ENCODE peak calls at places on chromosomes 16 and 17, in five cellular contexts. One of them, this sample, is unnamed. For H3K27me3, the result is how much of the 10 kb centered on the place peaks cover.

GRCh38 chr17:83136156-83136555 is 56.7 kb downstream of the METRNL start:
- DNase-seq in upper lobe of right lung: peak
- DNase-seq in suprapubic skin: peak
- DNase-seq in H9: peak
- DNase-seq in CD4-positive, alpha-beta memory T cell: no peak
- DNase-seq in this sample: no peak

GRCh38 chr16:89536886-89537548 is 23.5 kb upstream of the RPL13 start:
- DNase-seq in upper lobe of right lung: no peak
- DNase-seq in suprapubic skin: no peak
- DNase-seq in H9: no peak
- DNase-seq in CD4-positive, alpha-beta memory T cell: no peak
- DNase-seq in this sample: no peak

GRCh38 chr16:4346205-4346781 is 4.8 kb downstream of the PAM16 start:
- DNase-seq in upper lobe of right lung: no peak
- DNase-seq in suprapubic skin: no peak
- DNase-seq in H9: no peak
- DNase-seq in CD4-positive, alpha-beta memory T cell: no peak
- DNase-seq in this sample: no peak

GRCh38 chr16:68786685-68787418 is 49.8 kb downstream of the CDH1 start:
- DNase-seq in upper lobe of right lung: no peak
- DNase-seq in suprapubic skin: no peak
- DNase-seq in H9: no peak
- DNase-seq in CD4-positive, alpha-beta memory T cell: no peak
- DNase-seq in this sample: no peak

GRCh38 chr17:28230011-28230410 is 89.0 kb upstream of the TMEM97 start:
- DNase-seq in upper lobe of right lung: peak
- DNase-seq in suprapubic skin: peak
- DNase-seq in H9: no peak
- DNase-seq in CD4-positive, alpha-beta memory T cell: no peak
- DNase-seq in this sample: no peak

GRCh38 chr17:2688351-2689342 is 22.9 kb downstream of the CLUH start:
- DNase-seq in upper lobe of right lung: peak
- DNase-seq in suprapubic skin: peak
- DNase-seq in H9: peak
- DNase-seq in CD4-positive, alpha-beta memory T cell: no peak
- DNase-seq in this sample: no peak

GRCh38 chr17:60901806-60902205 is 224.2 kb downstream of the BCAS3 start:
- DNase-seq in upper lobe of right lung: no peak
- DNase-seq in suprapubic skin: no peak
- DNase-seq in H9: no peak
- DNase-seq in CD4-positive, alpha-beta memory T cell: no peak
- DNase-seq in this sample: no peak

GRCh38 chr16:23296994-23297393 is 5.1 kb upstream of the SCNN1B start:
- DNase-seq in upper lobe of right lung: no peak
- DNase-seq in suprapubic skin: no peak
- DNase-seq in H9: peak
- DNase-seq in CD4-positive, alpha-beta memory T cell: no peak
- DNase-seq in this sample: no peak

GRCh38 chr16:21167360-21167759 is 8.9 kb downstream of the LDAF1 start:
- DNase-seq in upper lobe of right lung: no peak
- DNase-seq in suprapubic skin: no peak
- DNase-seq in H9: no peak
- DNase-seq in CD4-positive, alpha-beta memory T cell: no peak
- DNase-seq in this sample: no peak

GRCh38 chr17:7888184-7888920 is at the start of gene CHD3:
- DNase-seq in upper lobe of right lung: no peak
- DNase-seq in suprapubic skin: peak
- DNase-seq in H9: peak
- DNase-seq in CD4-positive, alpha-beta memory T cell: peak
- DNase-seq in this sample: no peak

GRCh38 chr17:81165246-81166032 is at the start of gene PVALEF:
- DNase-seq in upper lobe of right lung: no peak
- DNase-seq in suprapubic skin: no peak
- DNase-seq in H9: peak
- DNase-seq in CD4-positive, alpha-beta memory T cell: peak
- DNase-seq in this sample: no peak

GRCh38 chr17:83202002-83203000 is 122.9 kb downstream of the METRNL start:
- DNase-seq in upper lobe of right lung: peak
- DNase-seq in suprapubic skin: peak
- DNase-seq in H9: no peak
- DNase-seq in CD4-positive, alpha-beta memory T cell: no peak
- DNase-seq in this sample: peak

GRCh38 chr16:890716-891352 is 80.0 kb downstream of the LMF1 start:
- DNase-seq in upper lobe of right lung: no peak
- DNase-seq in suprapubic skin: no peak
- DNase-seq in H9: no peak
- DNase-seq in CD4-positive, alpha-beta memory T cell: no peak
- DNase-seq in this sample: no peak

GRCh38 chr17:37547986-37548385 is 58.3 kb downstream of the DUSP14 start:
- DNase-seq in upper lobe of right lung: no peak
- DNase-seq in suprapubic skin: no peak
- DNase-seq in H9: no peak
- DNase-seq in CD4-positive, alpha-beta memory T cell: no peak
- DNase-seq in this sample: no peak

GRCh38 chr17:57989011-57989345 is 924 bp upstream of the VEZF1 start:
- DNase-seq in upper lobe of right lung: no peak
- DNase-seq in suprapubic skin: no peak
- DNase-seq in H9: no peak
- DNase-seq in CD4-positive, alpha-beta memory T cell: no peak
- DNase-seq in this sample: no peak

DNA sequence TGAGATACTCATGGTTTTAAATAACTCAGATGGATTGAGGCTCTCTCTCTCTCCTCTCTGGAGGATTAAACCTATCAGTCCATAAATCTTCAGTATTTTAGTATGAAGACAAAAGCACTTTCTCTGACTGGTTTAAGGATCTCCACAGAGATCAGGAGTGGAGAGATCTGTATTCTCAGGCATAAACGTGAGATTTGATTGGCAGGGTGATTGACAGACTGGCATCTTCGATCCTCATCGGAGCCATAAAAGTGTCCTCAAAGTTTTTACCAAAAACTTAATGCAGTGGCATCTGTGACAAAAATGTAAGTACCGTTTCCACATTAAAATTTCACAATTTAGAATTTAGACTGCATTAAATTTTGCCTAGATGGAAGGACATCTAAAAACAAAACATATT is 870.1 kb downstream of the KCNJ2 start:
- DNase-seq in upper lobe of right lung: no peak
- DNase-seq in suprapubic skin: no peak
- DNase-seq in H9: no peak
- DNase-seq in CD4-positive, alpha-beta memory T cell: no peak
- DNase-seq in this sample: no peak
- H3K27me3 ChIP-seq in upper lobe of right lung: under half
- H3K27me3 ChIP-seq in suprapubic skin: under half
- H3K27me3 ChIP-seq in H9: under half
- H3K27me3 ChIP-seq in CD4-positive, alpha-beta memory T cell: under half
- H3K27me3 ChIP-seq in this sample: under half

DNA sequence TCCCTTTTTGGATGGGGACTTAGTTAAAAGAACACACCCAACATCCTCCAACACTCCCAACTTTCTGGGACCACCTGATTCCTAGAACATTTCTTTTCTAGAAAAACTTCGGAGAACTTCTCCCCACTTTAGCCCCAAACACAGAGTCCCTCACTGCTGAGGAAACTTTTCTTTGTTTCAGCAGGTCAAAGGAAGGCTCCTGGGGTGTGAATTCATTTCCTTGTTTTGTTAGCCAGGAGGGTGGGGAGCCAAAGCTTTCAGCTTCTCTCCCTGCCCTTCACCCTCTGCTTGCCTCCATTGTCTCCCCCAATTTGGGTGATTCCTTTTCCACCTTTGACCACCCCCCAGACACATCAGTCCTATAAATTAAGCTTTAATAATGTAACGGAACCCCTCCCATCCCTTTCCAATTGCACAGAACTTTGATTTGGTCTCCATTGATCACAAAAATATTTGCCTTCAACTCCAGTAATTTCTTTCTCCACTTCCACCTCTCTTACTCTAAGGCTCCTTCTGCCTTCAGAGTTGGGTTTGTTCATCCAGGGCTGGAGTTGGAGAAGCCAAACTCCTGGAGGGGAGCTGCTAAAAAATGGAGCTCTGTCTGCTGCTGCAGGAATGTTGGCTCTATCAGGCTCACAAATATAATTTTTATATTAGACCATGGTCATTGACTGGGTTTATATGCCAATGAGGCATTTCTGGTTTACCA is 10.3 kb downstream of the HOXB4 start:
- DNase-seq in upper lobe of right lung: no peak
- DNase-seq in suprapubic skin: no peak
- DNase-seq in H9: no peak
- DNase-seq in CD4-positive, alpha-beta memory T cell: no peak
- DNase-seq in this sample: no peak
- H3K27me3 ChIP-seq in upper lobe of right lung: half or more
- H3K27me3 ChIP-seq in suprapubic skin: under half
- H3K27me3 ChIP-seq in H9: half or more
- H3K27me3 ChIP-seq in CD4-positive, alpha-beta memory T cell: under half
- H3K27me3 ChIP-seq in this sample: under half

DNA sequence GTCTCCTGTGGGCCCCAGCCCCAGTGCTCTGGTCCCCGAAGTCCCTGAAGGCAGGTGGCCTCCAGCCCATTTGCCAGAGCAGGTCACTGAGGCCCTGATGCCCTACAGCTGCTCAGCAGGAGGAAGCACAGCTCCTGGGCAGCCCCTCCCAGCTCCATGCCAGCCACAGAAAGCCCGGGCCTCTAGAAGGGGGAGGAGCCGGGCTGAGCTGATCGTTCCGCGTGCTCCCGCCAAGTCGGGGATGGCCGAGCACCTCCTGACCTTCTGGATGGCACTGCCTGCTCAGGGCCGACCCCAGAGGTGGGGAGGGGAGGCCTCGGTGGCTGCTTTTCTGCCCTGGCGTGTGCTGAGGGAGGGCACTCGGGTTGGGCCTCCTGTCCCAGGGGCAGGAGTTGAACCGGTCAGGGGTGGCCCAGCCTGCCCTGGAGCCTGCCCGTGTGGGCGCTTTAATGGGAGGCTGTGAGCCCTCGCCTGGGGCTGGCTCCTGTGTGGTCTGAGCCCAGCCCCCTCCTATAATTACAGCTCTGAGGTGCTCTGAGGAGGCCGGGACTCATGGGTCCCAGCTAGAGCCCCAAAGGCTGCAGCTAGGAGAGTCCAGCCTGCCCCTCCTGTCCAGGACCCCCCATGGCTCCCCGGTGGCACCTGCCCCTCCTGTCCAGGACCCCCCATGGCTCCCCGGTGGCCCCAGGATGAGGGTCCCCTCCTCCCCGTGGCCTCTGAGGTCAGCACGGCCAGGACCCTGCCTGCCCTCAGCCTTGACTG is 29.7 kb downstream of the ZFPM1 start:
- DNase-seq in upper lobe of right lung: no peak
- DNase-seq in suprapubic skin: no peak
- DNase-seq in H9: no peak
- DNase-seq in CD4-positive, alpha-beta memory T cell: no peak
- DNase-seq in this sample: no peak
- H3K27me3 ChIP-seq in upper lobe of right lung: under half
- H3K27me3 ChIP-seq in suprapubic skin: under half
- H3K27me3 ChIP-seq in H9: under half
- H3K27me3 ChIP-seq in CD4-positive, alpha-beta memory T cell: under half
- H3K27me3 ChIP-seq in this sample: under half

GRCh38 chr17:79841369-79842135 is 2.3 kb upstream of the CBX4 start:
- DNase-seq in upper lobe of right lung: no peak
- DNase-seq in suprapubic skin: no peak
- DNase-seq in H9: peak
- DNase-seq in CD4-positive, alpha-beta memory T cell: no peak
- DNase-seq in this sample: no peak

GRCh38 chr17:79840989-79841286 is 1.7 kb upstream of the CBX4 start:
- DNase-seq in upper lobe of right lung: no peak
- DNase-seq in suprapubic skin: no peak
- DNase-seq in H9: no peak
- DNase-seq in CD4-positive, alpha-beta memory T cell: no peak
- DNase-seq in this sample: no peak

GRCh38 chr17:79843475-79843916 is 4.3 kb upstream of the CBX4 start:
- DNase-seq in upper lobe of right lung: no peak
- DNase-seq in suprapubic skin: no peak
- DNase-seq in H9: no peak
- DNase-seq in CD4-positive, alpha-beta memory T cell: no peak
- DNase-seq in this sample: no peak

GRCh38 chr17:79842656-79843474 is 3.6 kb upstream of the CBX4 start:
- DNase-seq in upper lobe of right lung: no peak
- DNase-seq in suprapubic skin: no peak
- DNase-seq in H9: no peak
- DNase-seq in CD4-positive, alpha-beta memory T cell: no peak
- DNase-seq in this sample: no peak

GRCh38 chr17:79842136-79842655 is 3.0 kb upstream of the CBX4 start:
- DNase-seq in upper lobe of right lung: no peak
- DNase-seq in suprapubic skin: no peak
- DNase-seq in H9: peak
- DNase-seq in CD4-positive, alpha-beta memory T cell: no peak
- DNase-seq in this sample: no peak
- H3K27me3 ChIP-seq in upper lobe of right lung: under half
- H3K27me3 ChIP-seq in suprapubic skin: under half
- H3K27me3 ChIP-seq in H9: half or more
- H3K27me3 ChIP-seq in CD4-positive, alpha-beta memory T cell: under half
- H3K27me3 ChIP-seq in this sample: under half

GRCh38 chr16:49860593-49860992 is 4.7 kb upstream of the ZNF423 start:
- DNase-seq in upper lobe of right lung: no peak
- DNase-seq in suprapubic skin: no peak
- DNase-seq in H9: no peak
- DNase-seq in CD4-positive, alpha-beta memory T cell: no peak
- DNase-seq in this sample: no peak
- H3K27me3 ChIP-seq in upper lobe of right lung: under half
- H3K27me3 ChIP-seq in suprapubic skin: under half
- H3K27me3 ChIP-seq in H9: under half
- H3K27me3 ChIP-seq in CD4-positive, alpha-beta memory T cell: under half
- H3K27me3 ChIP-seq in this sample: half or more

GRCh38 chr17:48544356-48545021 is 420 bp downstream of the HOXB2 start:
- DNase-seq in upper lobe of right lung: peak
- DNase-seq in suprapubic skin: peak
- DNase-seq in H9: peak
- DNase-seq in CD4-positive, alpha-beta memory T cell: peak
- DNase-seq in this sample: no peak
- H3K27me3 ChIP-seq in upper lobe of right lung: half or more
- H3K27me3 ChIP-seq in suprapubic skin: under half
- H3K27me3 ChIP-seq in H9: half or more
- H3K27me3 ChIP-seq in CD4-positive, alpha-beta memory T cell: under half
- H3K27me3 ChIP-seq in this sample: under half

This sample was measured in RWPE2.